ENCODE peak calls at places on chromosomes 6 and 20, in ten cellular contexts. U, V, C, F, A, H, P, S, N and I are unnamed samples.

GRCh38 chr6:30100585-30101422 is 12.1 kb downstream of the TRIM31 start:
- DNase-seq in N (no peak), C (no peak), V (peak), P (no peak), F (peak), U (peak), A (no peak), H (peak), S (no peak), I (peak)

GRCh38 chr20:44814937-44815336 is 4.6 kb upstream of the RIMS4 start:
- DNase-seq in A (no peak), F (no peak), C (no peak), S (no peak), P (no peak), U (no peak), H (no peak), N (no peak), V (no peak), I (no peak)

GRCh38 chr6:41531591-41532582 is 14.3 kb upstream of the FOXP4 start:
- DNase-seq in A (peak), V (no peak), C (peak), P (no peak), F (no peak), H (no peak), S (no peak), N (no peak), U (peak), I (no peak)

GRCh38 chr20:49303211-49303610 is 25.4 kb upstream of the ZNFX1 start:
- DNase-seq in V (no peak), N (no peak), A (no peak), S (no peak), C (no peak), H (no peak), P (no peak), U (no peak), F (no peak), I (no peak)

GRCh38 chr6:2558098-2558770 is 192.5 kb downstream of the MYLK4 start:
- DNase-seq in H (no peak), S (peak), V (no peak), C (no peak), A (no peak), F (peak), N (no peak), P (no peak), U (no peak), I (no peak)

GRCh38 chr6:128713461-128713860 is 169.5 kb upstream of the LAMA2 start:
- DNase-seq in F (no peak), N (no peak), S (no peak), A (no peak), C (no peak), U (no peak), H (no peak), P (no peak), V (no peak), I (no peak)

GRCh38 chr6:169625376-169625775 is 76.5 kb downstream of the WDR27 start:
- DNase-seq in V (no peak), C (no peak), F (no peak), N (no peak), H (no peak), A (no peak), S (no peak), P (no peak), U (no peak), I (no peak)

GRCh38 chr6:39642300-39642699 is 82.9 kb downstream of the KIF6 start:
- DNase-seq in P (no peak), A (no peak), H (no peak), F (no peak), C (no peak), V (peak), S (no peak), N (no peak), U (no peak), I (no peak)

DNA sequence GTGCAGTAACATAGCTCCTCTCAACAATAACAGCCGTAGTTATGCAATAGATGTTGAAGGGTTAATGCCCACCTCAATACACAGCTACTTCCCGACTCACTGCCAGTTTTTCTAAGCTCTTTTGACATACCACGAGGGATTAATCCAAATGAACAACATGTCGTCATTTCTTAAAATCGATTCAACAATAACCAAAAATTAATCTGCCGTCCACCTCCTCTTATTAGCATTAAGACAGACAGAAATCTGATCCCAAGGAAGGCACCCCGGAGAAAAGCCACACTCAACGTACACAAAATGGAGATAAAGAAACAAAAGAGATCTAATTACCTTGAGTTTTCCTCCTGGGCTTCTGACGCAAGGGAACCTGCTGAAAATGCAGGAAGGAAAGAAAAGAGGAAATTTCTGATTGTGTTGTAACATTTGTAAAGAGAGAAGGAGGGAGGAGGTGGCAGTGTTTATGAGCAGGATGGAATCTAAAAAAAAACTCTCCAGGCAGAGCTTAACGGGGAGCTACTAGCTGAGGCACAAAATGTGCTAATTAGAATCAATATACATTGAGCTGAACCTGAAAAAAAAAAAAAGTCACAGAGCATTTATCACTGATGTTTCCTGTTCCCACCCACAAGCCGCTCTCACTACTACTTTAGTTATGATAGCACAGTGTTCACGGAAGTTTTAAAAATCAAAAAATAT is 109.3 kb downstream of the IPCEF1 start:
- DNase-seq in H (no peak), C (peak), P (no peak), F (peak), A (no peak), S (no peak), U (peak), N (no peak), V (peak), I (no peak)
- H3K4me3 ChIP-seq in H (no peak), C (peak), P (no peak), F (no peak), A (no peak), S (peak), U (peak), N (peak), V (no peak), I (no peak)

DNA sequence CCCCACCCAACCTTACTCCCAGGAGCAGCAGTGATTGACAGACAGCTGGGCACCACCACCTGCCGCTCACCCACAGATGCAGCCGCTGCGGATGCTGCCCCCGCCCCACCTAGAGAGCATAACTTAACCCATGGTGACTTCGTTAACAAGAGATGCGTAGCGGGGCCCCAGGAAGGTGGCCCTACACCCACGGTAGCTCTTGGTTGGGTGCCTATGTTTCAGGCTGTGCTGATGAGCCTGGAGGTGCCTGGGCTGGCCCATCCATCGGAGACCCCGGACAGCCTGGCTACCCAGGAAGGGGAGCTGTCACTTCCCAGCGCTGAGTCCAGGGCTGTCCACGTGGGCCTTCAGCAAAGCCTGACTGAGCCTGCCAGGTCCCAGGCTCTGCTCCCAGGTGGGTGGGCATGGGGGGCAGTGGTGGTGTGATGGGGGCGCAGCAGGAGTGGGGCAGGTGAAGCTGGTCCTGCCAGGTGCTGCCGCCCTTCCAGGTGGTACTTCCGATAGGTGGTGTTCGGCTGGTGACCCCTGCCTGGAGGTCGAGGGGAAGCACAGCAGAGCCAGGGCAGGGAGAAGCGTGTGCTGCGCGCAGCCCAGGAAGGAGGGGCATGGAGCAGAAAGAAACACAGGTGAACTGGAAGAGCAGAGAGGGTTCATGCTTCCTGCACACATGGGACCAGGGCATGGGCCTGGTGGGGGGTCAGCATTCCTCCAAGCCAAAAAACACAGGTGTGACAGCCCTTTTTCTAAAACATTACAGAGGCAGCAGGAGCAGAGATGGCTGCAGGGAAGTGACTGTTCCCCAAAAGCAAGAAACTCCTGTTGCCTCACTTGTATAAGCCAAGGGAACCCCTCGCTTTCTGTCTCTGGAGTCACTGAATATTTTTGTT is 56.9 kb downstream of the SYNJ2 start:
- DNase-seq in C (no peak), A (no peak), V (no peak), U (no peak), S (no peak), H (no peak), P (no peak), N (no peak), F (no peak), I (no peak)
- H3K27ac ChIP-seq in C (no peak), A (no peak), V (no peak), U (no peak), S (no peak), H (peak), P (peak), N (no peak), F (no peak), I (peak)

GRCh38 chr6:16196260-16196914 is 42.0 kb upstream of the GMPR start:
- DNase-seq in S (no peak), P (no peak), C (no peak), H (no peak), F (no peak), N (no peak), V (no peak), U (no peak), A (no peak), I (no peak)
- H3K4me3 ChIP-seq in S (no peak), P (no peak), C (no peak), H (no peak), F (no peak), N (no peak), V (no peak), U (no peak), A (no peak), I (no peak)

GRCh38 chr6:111711476-111711875 is 105.8 kb upstream of the TRAF3IP2 start:
- DNase-seq in S (no peak), P (no peak), H (peak), N (peak), F (peak), U (no peak), A (no peak), C (no peak), V (no peak), I (peak)
- H3K27ac ChIP-seq in S (peak), P (no peak), H (peak), N (peak), F (peak), U (no peak), A (no peak), C (no peak), V (no peak), I (peak)

GRCh38 chr20:58894652-58895051 is 42.1 kb downstream of the GNAS start:
- DNase-seq in F (no peak), V (no peak), P (no peak), N (no peak), A (no peak), C (no peak), H (no peak), S (no peak), U (no peak), I (no peak)
- H3K4me3 ChIP-seq in F (no peak), V (no peak), P (no peak), N (no peak), A (peak), C (no peak), H (no peak), S (peak), U (peak), I (peak)

GRCh38 chr20:63951398-63952209 is 4.6 kb downstream of the UCKL1 start:
- DNase-seq in N (no peak), S (no peak), P (no peak), H (no peak), V (no peak), F (peak), C (no peak), A (no peak), U (no peak), I (peak)
- H3K27ac ChIP-seq in N (peak), S (peak), P (peak), H (peak), V (no peak), F (peak), C (no peak), A (no peak), U (no peak), I (peak)

GRCh38 chr6:74939309-74939708 is 266.5 kb downstream of the COL12A1 start:
- DNase-seq in P (peak), V (no peak), S (no peak), F (no peak), U (no peak), N (no peak), H (no peak), C (peak), A (no peak), I (no peak)
- H3K4me3 ChIP-seq in P (no peak), V (no peak), S (no peak), F (no peak), U (no peak), N (no peak), H (no peak), C (no peak), A (no peak), I (no peak)

GRCh38 chr6:44047801-44048200 is 79.5 kb downstream of the MRPL14 start:
- DNase-seq in V (no peak), C (no peak), F (no peak), S (no peak), P (no peak), U (no peak), A (no peak), H (no peak), N (no peak), I (no peak)
- H3K27ac ChIP-seq in V (no peak), C (no peak), F (no peak), S (peak), P (no peak), U (no peak), A (no peak), H (no peak), N (no peak), I (no peak)

GRCh38 chr6:88899569-88900316 is 63.7 kb downstream of the RNGTT start:
- DNase-seq in F (no peak), V (peak), N (no peak), C (peak), H (no peak), P (no peak), A (peak), S (no peak), U (no peak), I (no peak)
- H3K4me3 ChIP-seq in F (no peak), V (no peak), N (no peak), C (no peak), H (no peak), P (no peak), A (no peak), S (no peak), U (no peak), I (no peak)